ENCODE peak calls at places on chromosomes 16 and 17, in ten cellular contexts. One of them, this sample, is unnamed.

GRCh38 chr17:44569459-44569858 is 12.2 kb downstream of the FZD2 start:
- DNase-seq in neural progenitor cell: peak; percentile 59
- DNase-seq in PC-3: no peak
- DNase-seq in BE2C: no peak
- DNase-seq in Caco-2: no peak
- DNase-seq in ovary: no peak
- DNase-seq in transverse colon: no peak
- DNase-seq in adipocyte: no peak
- DNase-seq in lung: no peak
- DNase-seq in Panc1: no peak
- DNase-seq in this sample: peak; percentile 55

GRCh38 chr16:82072313-82072712 is 37.3 kb downstream of the HSD17B2 start:
- DNase-seq in Caco-2: no peak
- DNase-seq in transverse colon: no peak
- DNase-seq in PC-3: no peak
- DNase-seq in neural progenitor cell: no peak
- DNase-seq in adipocyte: no peak
- DNase-seq in lung: no peak
- DNase-seq in ovary: no peak
- DNase-seq in Panc1: no peak
- DNase-seq in BE2C: no peak
- DNase-seq in this sample: no peak

GRCh38 chr17:78789663-78790181 is 7.6 kb upstream of the CYTH1 start:
- DNase-seq in PC-3: no peak
- DNase-seq in BE2C: no peak
- DNase-seq in ovary: peak; percentile 59
- DNase-seq in transverse colon: peak; percentile 80
- DNase-seq in adipocyte: peak; percentile 71
- DNase-seq in lung: peak; percentile 79
- DNase-seq in Caco-2: no peak
- DNase-seq in Panc1: no peak
- DNase-seq in neural progenitor cell: no peak
- DNase-seq in this sample: peak; percentile 92

GRCh38 chr17:17108681-17109049 is 66.4 kb downstream of the MPRIP start:
- DNase-seq in BE2C: no peak
- DNase-seq in Panc1: no peak
- DNase-seq in Caco-2: no peak
- DNase-seq in PC-3: no peak
- DNase-seq in neural progenitor cell: no peak
- DNase-seq in lung: peak; percentile 58
- DNase-seq in adipocyte: peak; percentile 37
- DNase-seq in ovary: no peak
- DNase-seq in transverse colon: peak; percentile 58
- DNase-seq in this sample: no peak

GRCh38 chr16:69889295-69889964 is 61.7 kb upstream of the CLEC18A start:
- DNase-seq in neural progenitor cell: no peak
- DNase-seq in PC-3: no peak
- DNase-seq in lung: no peak
- DNase-seq in transverse colon: no peak
- DNase-seq in Panc1: no peak
- DNase-seq in BE2C: no peak
- DNase-seq in ovary: no peak
- DNase-seq in adipocyte: no peak
- DNase-seq in Caco-2: no peak
- DNase-seq in this sample: no peak

GRCh38 chr16:19338335-19338734 is 52.8 kb downstream of the CLEC19A start:
- DNase-seq in lung: no peak
- DNase-seq in PC-3: no peak
- DNase-seq in Panc1: no peak
- DNase-seq in ovary: no peak
- DNase-seq in transverse colon: no peak
- DNase-seq in adipocyte: no peak
- DNase-seq in BE2C: peak; percentile 16
- DNase-seq in neural progenitor cell: no peak
- DNase-seq in Caco-2: no peak
- DNase-seq in this sample: no peak

GRCh38 chr16:1707193-1707790 is 1.3 kb downstream of the MAPK8IP3 start:
- DNase-seq in Caco-2: no peak
- DNase-seq in Panc1: no peak
- DNase-seq in adipocyte: peak; percentile 58
- DNase-seq in BE2C: no peak
- DNase-seq in PC-3: peak; percentile 28
- DNase-seq in ovary: no peak
- DNase-seq in transverse colon: no peak
- DNase-seq in neural progenitor cell: peak; percentile 48
- DNase-seq in lung: no peak
- DNase-seq in this sample: peak; percentile 26

GRCh38 chr16:68083239-68083781 is 1.9 kb upstream of the NFATC3 start:
- DNase-seq in PC-3: no peak
- DNase-seq in transverse colon: no peak
- DNase-seq in Caco-2: no peak
- DNase-seq in Panc1: no peak
- DNase-seq in lung: no peak
- DNase-seq in ovary: no peak
- DNase-seq in neural progenitor cell: no peak
- DNase-seq in BE2C: no peak
- DNase-seq in adipocyte: no peak
- DNase-seq in this sample: no peak

GRCh38 chr17:76547183-76547641 is 7.4 kb downstream of the PRCD start:
- DNase-seq in PC-3: peak; percentile 80
- DNase-seq in ovary: peak; percentile 84
- DNase-seq in lung: peak; percentile 54
- DNase-seq in transverse colon: peak; percentile 67
- DNase-seq in Caco-2: no peak
- DNase-seq in adipocyte: peak; percentile 84
- DNase-seq in neural progenitor cell: peak; percentile 86
- DNase-seq in BE2C: peak; percentile 95
- DNase-seq in Panc1: no peak
- DNase-seq in this sample: peak; percentile 95

GRCh38 chr16:85423631-85424030 is 189.5 kb upstream of the GSE1 start:
- DNase-seq in BE2C: peak; percentile 5
- DNase-seq in Caco-2: peak; percentile 34
- DNase-seq in PC-3: no peak
- DNase-seq in Panc1: no peak
- DNase-seq in adipocyte: no peak
- DNase-seq in ovary: peak; percentile 18
- DNase-seq in transverse colon: no peak
- DNase-seq in neural progenitor cell: no peak
- DNase-seq in lung: no peak
- DNase-seq in this sample: no peak

GRCh38 chr17:42849451-42850157 is 1.4 kb upstream of the AOC3 start:
- DNase-seq in Panc1: no peak
- DNase-seq in BE2C: no peak
- DNase-seq in transverse colon: no peak
- DNase-seq in Caco-2: no peak
- DNase-seq in lung: no peak
- DNase-seq in neural progenitor cell: no peak
- DNase-seq in PC-3: no peak
- DNase-seq in adipocyte: no peak
- DNase-seq in ovary: no peak
- DNase-seq in this sample: no peak

GRCh38 chr16:56203052-56203451 is 11.8 kb downstream of the GNAO1 start:
- DNase-seq in adipocyte: no peak
- DNase-seq in BE2C: peak; percentile 77
- DNase-seq in Panc1: no peak
- DNase-seq in ovary: no peak
- DNase-seq in transverse colon: peak; percentile 23
- DNase-seq in neural progenitor cell: peak; percentile 56
- DNase-seq in PC-3: no peak
- DNase-seq in lung: no peak
- DNase-seq in Caco-2: no peak
- DNase-seq in this sample: peak; percentile 29

GRCh38 chr16:1933097-1933661 is 9.8 kb downstream of the MSRB1 start:
- DNase-seq in Caco-2: no peak
- DNase-seq in Panc1: no peak
- DNase-seq in neural progenitor cell: no peak
- DNase-seq in ovary: no peak
- DNase-seq in BE2C: no peak
- DNase-seq in lung: no peak
- DNase-seq in adipocyte: no peak
- DNase-seq in transverse colon: no peak
- DNase-seq in PC-3: no peak
- DNase-seq in this sample: no peak

GRCh38 chr16:53055603-53056527 is 1.1 kb downstream of the CHD9 start:
- DNase-seq in transverse colon: peak; percentile 64
- DNase-seq in Panc1: no peak
- DNase-seq in adipocyte: peak; percentile 69
- DNase-seq in PC-3: peak; percentile 28
- DNase-seq in Caco-2: peak; percentile 81
- DNase-seq in BE2C: peak; percentile 26
- DNase-seq in ovary: peak; percentile 32
- DNase-seq in neural progenitor cell: peak; percentile 47
- DNase-seq in lung: peak; percentile 46
- DNase-seq in this sample: peak; percentile 57

GRCh38 chr16:11679250-11679649 is 11.0 kb downstream of the SNN start:
- DNase-seq in lung: no peak
- DNase-seq in neural progenitor cell: no peak
- DNase-seq in adipocyte: no peak
- DNase-seq in Panc1: no peak
- DNase-seq in transverse colon: no peak
- DNase-seq in Caco-2: no peak
- DNase-seq in PC-3: no peak
- DNase-seq in BE2C: no peak
- DNase-seq in ovary: no peak
- DNase-seq in this sample: no peak
- H3K4me1 ChIP-seq in lung: peaks cover 7% of the 10 kb centered on the region
- H3K4me1 ChIP-seq in neural progenitor cell: no peaks in the 10 kb centered on the region
- H3K4me1 ChIP-seq in adipocyte: peaks cover 27% of the 10 kb centered on the region
- H3K4me1 ChIP-seq in Panc1: peaks cover 13% of the 10 kb centered on the region
- H3K4me1 ChIP-seq in transverse colon: peaks cover 15% of the 10 kb centered on the region
- H3K4me1 ChIP-seq in Caco-2: peaks cover 13% of the 10 kb centered on the region
- H3K4me1 ChIP-seq in PC-3: no peaks in the 10 kb centered on the region
- H3K4me1 ChIP-seq in BE2C: no peaks in the 10 kb centered on the region
- H3K4me1 ChIP-seq in ovary: peaks cover 6% of the 10 kb centered on the region
- H3K4me1 ChIP-seq in this sample: peaks cover 57% of the 10 kb centered on the region

DNA sequence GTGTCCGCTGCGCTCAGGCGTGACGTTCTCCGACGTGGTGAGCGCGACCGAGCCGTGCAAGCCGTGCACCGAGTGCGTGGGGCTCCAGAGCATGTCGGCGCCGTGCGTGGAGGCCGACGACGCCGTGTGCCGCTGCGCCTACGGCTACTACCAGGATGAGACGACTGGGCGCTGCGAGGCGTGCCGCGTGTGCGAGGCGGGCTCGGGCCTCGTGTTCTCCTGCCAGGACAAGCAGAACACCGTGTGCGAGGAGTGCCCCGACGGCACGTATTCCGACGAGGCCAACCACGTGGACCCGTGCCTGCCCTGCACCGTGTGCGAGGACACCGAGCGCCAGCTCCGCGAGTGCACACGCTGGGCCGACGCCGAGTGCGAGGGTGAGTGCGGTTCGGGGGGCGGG is 11.2 kb downstream of the NGFR start:
- DNase-seq in lung: no peak
- DNase-seq in BE2C: no peak
- DNase-seq in Caco-2: no peak
- DNase-seq in neural progenitor cell: no peak
- DNase-seq in adipocyte: no peak
- DNase-seq in Panc1: no peak
- DNase-seq in transverse colon: no peak
- DNase-seq in ovary: no peak
- DNase-seq in PC-3: no peak
- DNase-seq in this sample: no peak
- H3K4me1 ChIP-seq in lung: no peaks in the 10 kb centered on the region
- H3K4me1 ChIP-seq in BE2C: peaks cover 10% of the 10 kb centered on the region
- H3K4me1 ChIP-seq in Caco-2: peaks cover 21% of the 10 kb centered on the region
- H3K4me1 ChIP-seq in neural progenitor cell: peaks cover 15% of the 10 kb centered on the region
- H3K4me1 ChIP-seq in adipocyte: no peaks in the 10 kb centered on the region
- H3K4me1 ChIP-seq in Panc1: peaks cover 17% of the 10 kb centered on the region
- H3K4me1 ChIP-seq in transverse colon: no peaks in the 10 kb centered on the region
- H3K4me1 ChIP-seq in ovary: peaks cover 2% of the 10 kb centered on the region
- H3K4me1 ChIP-seq in PC-3: peaks cover 21% of the 10 kb centered on the region
- H3K4me1 ChIP-seq in this sample: peaks cover 26% of the 10 kb centered on the region

DNA sequence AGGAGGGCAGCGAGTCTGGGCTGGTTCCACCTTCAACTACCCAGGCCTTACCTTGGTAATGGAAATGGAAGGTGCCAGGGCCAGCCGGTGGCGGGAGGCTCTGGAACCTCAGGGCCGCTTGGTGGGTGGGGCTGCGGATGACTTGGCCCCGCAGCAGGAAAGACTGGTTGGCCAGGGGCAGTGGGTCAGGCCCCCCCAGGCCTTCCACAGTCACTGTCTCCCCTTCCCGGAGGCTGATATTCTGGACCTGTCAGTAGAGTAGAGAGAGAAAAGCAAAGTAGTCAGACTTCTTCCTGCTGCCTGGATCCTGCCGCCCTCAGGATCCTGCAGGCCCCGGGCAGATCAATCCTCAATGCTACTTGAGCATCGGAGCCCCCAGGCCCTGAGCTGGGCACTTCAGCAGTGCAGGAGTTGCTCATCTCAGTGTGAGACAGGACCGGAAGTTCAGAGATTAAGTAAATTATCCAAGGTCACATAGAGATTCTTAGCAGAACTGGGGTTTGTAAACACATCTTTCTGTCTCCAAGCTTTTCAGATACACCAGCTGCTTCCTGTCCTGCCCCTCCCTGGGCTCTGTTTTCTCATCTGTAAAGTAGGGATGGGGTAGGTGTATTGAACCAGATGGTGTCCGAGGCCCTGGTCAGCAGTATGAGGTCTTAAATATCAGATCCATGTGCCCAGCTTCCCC is 18.5 kb upstream of the PHF12 start:
- DNase-seq in adipocyte: no peak
- DNase-seq in BE2C: no peak
- DNase-seq in Panc1: no peak
- DNase-seq in neural progenitor cell: no peak
- DNase-seq in transverse colon: no peak
- DNase-seq in ovary: no peak
- DNase-seq in Caco-2: no peak
- DNase-seq in lung: no peak
- DNase-seq in PC-3: no peak
- DNase-seq in this sample: peak; percentile 85
- H3K4me1 ChIP-seq in adipocyte: peaks cover 32% of the 10 kb centered on the region
- H3K4me1 ChIP-seq in BE2C: peaks cover 17% of the 10 kb centered on the region
- H3K4me1 ChIP-seq in Panc1: no peaks in the 10 kb centered on the region
- H3K4me1 ChIP-seq in neural progenitor cell: peaks cover 58% of the 10 kb centered on the region
- H3K4me1 ChIP-seq in transverse colon: no peaks in the 10 kb centered on the region
- H3K4me1 ChIP-seq in ovary: peaks cover 11% of the 10 kb centered on the region
- H3K4me1 ChIP-seq in Caco-2: peaks cover 3% of the 10 kb centered on the region
- H3K4me1 ChIP-seq in lung: no peaks in the 10 kb centered on the region
- H3K4me1 ChIP-seq in PC-3: no peaks in the 10 kb centered on the region
- H3K4me1 ChIP-seq in this sample: peaks cover 81% of the 10 kb centered on the region

DNA sequence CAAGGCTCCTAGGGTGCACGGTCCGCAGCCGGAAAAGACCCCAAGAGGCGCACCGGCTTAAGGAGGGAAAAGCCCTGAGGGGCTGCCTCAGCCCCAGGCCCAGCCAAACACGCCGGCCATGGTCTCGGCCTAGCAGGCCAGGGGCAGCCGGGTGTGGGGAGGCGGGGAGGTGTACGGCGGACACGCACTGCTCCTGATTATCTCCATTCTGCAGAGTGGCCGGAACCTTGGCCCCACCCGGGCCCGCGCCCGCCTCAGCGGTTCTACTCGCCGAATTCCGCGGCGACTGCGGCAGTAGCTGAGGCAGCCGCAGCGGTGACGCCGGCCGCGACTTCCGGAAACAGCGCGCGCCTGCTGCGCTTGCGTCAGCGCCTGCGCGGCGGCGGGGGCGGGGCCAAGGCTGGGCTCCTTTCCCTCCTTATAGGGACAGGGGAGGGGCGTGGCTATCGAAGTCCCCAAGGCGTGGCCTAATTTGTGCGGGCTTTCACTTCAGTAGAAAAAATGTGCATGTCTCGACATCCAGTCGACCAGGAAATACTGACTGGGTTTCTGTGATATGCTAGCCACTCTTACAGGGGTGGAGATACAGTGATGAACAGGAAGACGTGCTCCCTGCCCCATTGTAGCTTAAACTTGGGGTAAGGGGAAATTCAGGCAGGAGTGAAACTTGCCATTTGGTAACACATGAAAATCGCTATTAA is at the start of gene PARN:
- DNase-seq in BE2C: peak; percentile 99
- DNase-seq in ovary: peak; percentile 98
- DNase-seq in PC-3: peak; percentile 93
- DNase-seq in Caco-2: peak; percentile 96
- DNase-seq in lung: peak; percentile 97
- DNase-seq in neural progenitor cell: peak; percentile 98
- DNase-seq in Panc1: peak; percentile 98
- DNase-seq in adipocyte: peak; percentile 99
- DNase-seq in transverse colon: peak; percentile 98
- DNase-seq in this sample: peak; percentile 96
- H3K4me1 ChIP-seq in BE2C: no peaks in the 10 kb centered on the region
- H3K4me1 ChIP-seq in ovary: peaks cover 7% of the 10 kb centered on the region
- H3K4me1 ChIP-seq in PC-3: peaks cover 25% of the 10 kb centered on the region
- H3K4me1 ChIP-seq in Caco-2: peaks cover 16% of the 10 kb centered on the region
- H3K4me1 ChIP-seq in lung: peaks cover 16% of the 10 kb centered on the region
- H3K4me1 ChIP-seq in neural progenitor cell: peaks cover 17% of the 10 kb centered on the region
- H3K4me1 ChIP-seq in Panc1: peaks cover 31% of the 10 kb centered on the region
- H3K4me1 ChIP-seq in adipocyte: peaks cover 35% of the 10 kb centered on the region
- H3K4me1 ChIP-seq in transverse colon: peaks cover 15% of the 10 kb centered on the region
- H3K4me1 ChIP-seq in this sample: peaks cover 7% of the 10 kb centered on the region